ENCODE peak calls at places on chromosomes 4 and X, in six cellular contexts. V is uterus, L is ascending aorta, R is tibial nerve, G is RWPE1, P is breast epithelium. O is an unnamed sample.

GRCh38 chrX:74537011-74537390 is 77.4 kb downstream of the RLIM start:
- DNase-seq in G (no peak), V (peak), R (no peak), L (no peak), P (no peak), O (no peak)

GRCh38 chrX:110853610-110854009 is 58.0 kb upstream of the CHRDL1 start:
- DNase-seq in V (no peak), G (peak), L (no peak), P (peak), R (peak), O (no peak)

GRCh38 chrX:73965833-73966232 is 338.1 kb upstream of the ZCCHC13 start:
- DNase-seq in L (no peak), G (no peak), V (no peak), P (no peak), R (no peak), O (no peak)

GRCh38 chr4:115113382-115114106 is at the start of gene NDST4:
- DNase-seq in G (no peak), P (no peak), R (no peak), L (no peak), V (no peak), O (peak)

GRCh38 chr4:186936496-186937375 is 213.1 kb upstream of the FAT1 start:
- DNase-seq in G (peak), P (no peak), V (no peak), L (no peak), R (no peak), O (no peak)

GRCh38 chrX:110964761-110965160 is 131.2 kb upstream of the PAK3 start:
- DNase-seq in R (no peak), L (no peak), G (no peak), V (no peak), P (no peak), O (no peak)

GRCh38 chrX:68438575-68438974 is 5.3 kb upstream of the OPHN1 start:
- DNase-seq in P (no peak), G (no peak), R (no peak), V (no peak), L (no peak), O (no peak)

GRCh38 chr4:118012142-118012541 is 22.1 kb upstream of the NDST3 start:
- DNase-seq in P (no peak), L (no peak), G (no peak), R (no peak), V (no peak), O (no peak)

GRCh38 chrX:151177141-151178027 is 1.0 kb downstream of the GPR50 start:
- DNase-seq in G (no peak), L (no peak), P (no peak), V (no peak), R (no peak), O (no peak)

GRCh38 chr4:80566203-80566872 is 230.8 kb downstream of the CFAP299 start:
- DNase-seq in P (no peak), L (no peak), G (no peak), V (no peak), R (no peak), O (no peak)

GRCh38 chr4:89434364-89434988 is 126.9 kb upstream of the GPRIN3 start:
- DNase-seq in P (no peak), V (no peak), R (no peak), L (no peak), G (peak), O (no peak)

GRCh38 chr4:71396382-71396781 is 57.6 kb downstream of the SLC4A4 start:
- DNase-seq in P (no peak), L (no peak), V (no peak), G (no peak), R (no peak), O (no peak)

GRCh38 chr4:76354517-76355473 is 48.3 kb downstream of the STBD1 start:
- DNase-seq in V (no peak), R (no peak), L (no peak), P (no peak), G (no peak), O (no peak)
- H3K27ac ChIP-seq in V (no peak), R (no peak), L (no peak), P (no peak), G (no peak), O (no peak)

GRCh38 chr4:19577121-19577520 is 674.6 kb upstream of the SLIT2 start:
- DNase-seq in L (no peak), P (no peak), G (no peak), R (no peak), V (no peak), O (no peak)

GRCh38 chr4:19575959-19576358 is 675.7 kb upstream of the SLIT2 start:
- DNase-seq in R (no peak), V (no peak), P (no peak), G (no peak), L (no peak), O (no peak)

GRCh38 chr4:19583827-19584569 is 667.7 kb upstream of the SLIT2 start:
- DNase-seq in G (no peak), V (no peak), L (no peak), P (no peak), R (no peak), O (no peak)

DNA sequence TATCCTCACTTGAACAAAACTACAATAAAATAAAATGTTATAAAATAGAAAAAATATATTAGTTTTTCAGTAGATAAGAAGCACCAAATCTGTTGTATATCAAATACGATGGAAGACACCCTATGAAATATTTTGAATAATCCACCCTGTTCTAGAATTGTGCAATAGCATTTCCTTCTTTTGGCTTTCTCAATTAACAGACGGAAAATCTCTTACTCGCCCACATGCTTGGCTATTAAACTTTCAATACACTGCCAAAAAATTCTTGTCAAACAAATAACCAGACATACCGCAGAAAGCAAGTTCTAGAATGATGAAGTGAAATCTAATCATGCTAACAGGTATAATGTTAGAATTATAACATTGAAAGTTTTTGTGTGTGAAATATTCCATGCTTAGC is 671.6 kb upstream of the SLIT2 start:
- DNase-seq in G (no peak), L (no peak), P (no peak), R (no peak), V (no peak), O (no peak)
- H3K27ac ChIP-seq in G (no peak), L (no peak), P (no peak), R (no peak), V (no peak), O (no peak)

DNA sequence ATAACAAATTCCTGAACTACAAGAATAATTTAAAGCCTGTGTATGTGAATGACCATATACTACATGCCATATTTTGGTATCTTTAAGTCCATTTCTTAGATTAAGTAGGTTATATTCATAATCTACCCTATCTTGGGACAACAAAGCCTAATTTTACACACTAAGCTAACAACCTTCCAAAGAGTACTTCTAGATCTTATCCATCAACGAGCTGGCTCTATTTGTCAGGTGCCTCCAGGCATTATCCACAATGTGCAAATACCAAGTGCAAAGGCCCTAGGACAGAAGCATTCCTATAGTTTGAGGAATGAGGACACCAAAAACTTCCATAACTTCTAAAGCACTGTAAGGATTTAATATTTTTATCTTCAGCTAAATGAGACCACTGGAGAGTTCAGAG is 3.5 kb downstream of the SLBP start:
- DNase-seq in L (no peak), P (no peak), V (no peak), G (no peak), R (no peak), O (no peak)
- H3K27ac ChIP-seq in L (no peak), P (no peak), V (no peak), G (no peak), R (no peak), O (no peak)

GRCh38 chrX:93673869-93674271 is at the start of gene FAM133A:
- DNase-seq in G (peak), V (no peak), R (no peak), P (no peak), L (no peak), O (no peak)
- H3K27ac ChIP-seq in G (no peak), V (peak), R (peak), P (peak), L (peak), O (peak)

DNA sequence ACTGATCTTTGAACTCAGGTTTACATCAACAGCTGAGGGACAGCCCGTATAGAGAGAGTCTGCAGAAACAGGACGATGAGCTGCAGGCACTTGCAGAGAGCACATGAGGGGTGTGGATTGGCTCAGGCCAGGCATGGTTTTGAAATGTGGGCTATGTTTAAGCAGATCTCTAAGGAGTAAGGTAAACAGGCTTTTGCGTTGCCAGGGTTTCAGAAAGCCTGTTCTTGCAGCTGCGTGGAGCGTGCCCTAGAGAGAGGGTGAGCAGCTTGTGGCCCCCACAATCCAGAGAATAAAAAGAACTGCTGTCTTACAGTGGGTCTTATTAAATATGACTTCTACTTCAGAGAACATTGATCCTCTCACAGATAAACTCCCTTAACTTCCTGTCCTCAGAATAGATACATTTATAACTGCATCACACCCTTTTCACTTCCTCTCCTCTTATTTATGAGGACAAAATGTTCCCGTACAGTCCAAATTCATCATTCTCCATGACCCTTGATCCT is 64.1 kb downstream of the TMA16 start:
- DNase-seq in P (no peak), L (no peak), R (no peak), V (no peak), G (no peak), O (no peak)
- H3K27ac ChIP-seq in P (no peak), L (no peak), R (peak), V (no peak), G (no peak), O (peak)

GRCh38 chr4:6246170-6246634 is 23.4 kb upstream of the WFS1 start:
- DNase-seq in R (no peak), P (no peak), V (no peak), G (no peak), L (no peak), O (no peak)

GRCh38 chr4:6241062-6241845 is 28.4 kb upstream of the WFS1 start:
- DNase-seq in G (no peak), R (no peak), V (no peak), P (no peak), L (no peak), O (no peak)

GRCh38 chr4:6242271-6243029 is 27.2 kb upstream of the WFS1 start:
- DNase-seq in G (no peak), L (no peak), R (no peak), V (no peak), P (no peak), O (no peak)

GRCh38 chr4:6248394-6248793 is 21.3 kb upstream of the WFS1 start:
- DNase-seq in L (no peak), R (no peak), G (no peak), V (no peak), P (no peak), O (no peak)

DNA sequence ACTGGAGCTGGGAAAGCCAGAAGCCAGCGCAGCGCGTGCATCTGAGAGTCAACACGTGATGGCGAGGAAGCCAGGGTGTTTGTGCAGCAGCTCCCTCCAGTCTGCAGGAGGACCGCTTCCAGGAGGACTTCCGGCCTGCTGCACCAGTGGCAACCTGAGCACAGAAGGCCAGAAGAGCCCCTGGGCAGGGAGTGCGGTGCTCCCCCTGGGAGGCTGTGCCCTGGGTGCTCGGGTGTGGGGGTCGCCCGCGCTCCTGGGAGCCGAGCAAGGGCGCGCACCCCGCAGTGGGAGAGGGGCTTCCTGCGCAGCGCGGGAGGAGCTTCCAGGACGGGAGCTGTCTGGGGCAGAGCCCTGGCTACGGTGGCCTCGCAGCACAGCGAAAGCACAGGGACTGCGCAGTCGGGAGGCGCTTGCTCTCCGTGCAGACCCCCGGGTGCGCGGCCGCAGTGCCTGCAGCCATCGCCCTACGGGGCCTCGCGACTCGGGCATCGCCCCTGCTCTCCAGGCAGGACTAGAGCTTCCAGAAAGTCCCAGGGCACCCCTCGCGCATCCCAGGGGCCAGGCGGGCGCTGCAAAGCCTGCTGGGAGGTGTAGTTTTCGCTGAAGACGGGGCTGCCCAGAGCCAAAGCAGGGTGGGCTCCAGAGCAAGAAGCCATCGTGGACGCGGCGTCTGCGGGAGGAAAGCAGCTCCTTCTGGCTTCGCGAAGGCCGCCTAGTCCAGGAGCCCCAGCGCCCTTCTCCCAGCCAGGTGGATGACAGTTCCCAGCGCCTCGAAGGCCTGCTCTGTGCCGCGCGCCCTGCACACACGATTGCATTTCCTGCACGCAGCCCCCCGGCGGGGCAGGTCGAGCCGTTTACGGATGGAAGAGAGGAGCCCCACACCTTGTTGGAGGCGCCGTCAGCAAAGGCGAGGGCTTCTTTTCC is 24.1 kb upstream of the WFS1 start:
- DNase-seq in V (no peak), P (no peak), L (no peak), G (no peak), R (no peak), O (peak)
- H3K27ac ChIP-seq in V (no peak), P (no peak), L (no peak), G (no peak), R (no peak), O (no peak)

GRCh38 chr4:5423670-5424069 is 284.7 kb downstream of the EVC2 start:
- DNase-seq in R (no peak), P (no peak), G (no peak), V (no peak), L (no peak), O (no peak)

GRCh38 chr4:5424211-5424610 is 284.1 kb downstream of the EVC2 start:
- DNase-seq in V (no peak), R (no peak), L (no peak), G (no peak), P (no peak), O (no peak)

GRCh38 chr4:5420266-5420665 is 288.1 kb downstream of the EVC2 start:
- DNase-seq in L (no peak), R (no peak), P (no peak), G (no peak), V (no peak), O (no peak)

GRCh38 chr4:5421416-5421815 is 286.9 kb downstream of the EVC2 start:
- DNase-seq in L (no peak), R (no peak), G (no peak), P (no peak), V (no peak), O (no peak)

GRCh38 chr4:5424901-5425300 is 283.5 kb downstream of the EVC2 start:
- DNase-seq in P (no peak), L (no peak), G (no peak), V (no peak), R (no peak), O (no peak)
- H3K27ac ChIP-seq in P (no peak), L (no peak), G (no peak), V (no peak), R (no peak), O (no peak)

GRCh38 chrX:118574666-118575065 is 79.1 kb downstream of the DOCK11 start:
- DNase-seq in R (no peak), P (no peak), L (no peak), G (no peak), V (no peak), O (no peak)
- H3K27ac ChIP-seq in R (no peak), P (no peak), L (no peak), G (no peak), V (no peak), O (no peak)

GRCh38 chrX:136750364-136750763 is 30.4 kb downstream of the ARHGEF6 start:
- DNase-seq in R (no peak), G (peak), P (no peak), V (no peak), L (no peak), O (no peak)

GRCh38 chrX:136747003-136747986 is 33.4 kb downstream of the ARHGEF6 start:
- DNase-seq in V (no peak), R (no peak), L (no peak), P (no peak), G (no peak), O (no peak)

GRCh38 chrX:136742721-136743379 is 37.9 kb downstream of the ARHGEF6 start:
- DNase-seq in G (no peak), R (no peak), P (no peak), L (no peak), V (no peak), O (no peak)

GRCh38 chrX:136745215-136746173 is 35.2 kb downstream of the ARHGEF6 start:
- DNase-seq in R (no peak), P (no peak), L (no peak), V (no peak), G (no peak), O (no peak)
- H3K27ac ChIP-seq in R (peak), P (no peak), L (peak), V (no peak), G (no peak), O (no peak)

GRCh38 chrX:21912220-21912619 is 28.3 kb upstream of the SMS start:
- DNase-seq in R (no peak), V (no peak), G (no peak), P (no peak), L (no peak), O (no peak)

GRCh38 chrX:21907250-21907649 is 33.3 kb upstream of the SMS start:
- DNase-seq in V (no peak), G (no peak), L (no peak), P (no peak), R (no peak), O (no peak)

GRCh38 chrX:21911481-21911880 is 29.0 kb upstream of the SMS start:
- DNase-seq in P (no peak), R (no peak), V (no peak), L (no peak), G (no peak), O (no peak)

DNA sequence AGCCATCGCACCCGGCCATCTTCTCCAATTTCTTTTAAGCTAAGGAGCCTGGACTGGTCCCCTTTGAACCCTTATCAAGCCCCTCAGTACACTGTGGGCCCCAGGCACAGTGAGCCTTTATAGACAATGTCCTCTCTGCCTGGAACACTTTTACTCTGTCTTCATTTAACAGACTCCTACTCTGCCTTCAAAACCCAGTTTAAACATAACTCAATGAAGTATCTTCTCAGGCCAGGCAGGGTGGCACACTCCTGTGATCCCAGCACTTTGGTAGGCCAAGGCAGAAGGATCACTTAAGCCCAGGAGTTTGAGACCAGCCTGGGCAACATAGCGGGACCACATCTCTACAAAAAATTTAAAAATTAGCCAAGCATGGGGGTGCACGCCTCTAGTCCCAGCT is 27.5 kb upstream of the SMS start:
- DNase-seq in L (no peak), P (no peak), G (no peak), V (no peak), R (no peak), O (no peak)
- H3K27ac ChIP-seq in L (no peak), P (no peak), G (no peak), V (no peak), R (no peak), O (no peak)